ENCODE peak calls at places on chromosomes 13 and 19, in eight cellular contexts. One of them, this sample, is unnamed.

GRCh38 chr19:44345969-44346368 is 10.5 kb downstream of the ZNF112 start:
- DNase-seq in endothelial cell: no peak
- DNase-seq in RWPE1: no peak
- DNase-seq in neural crest cell: no peak
- DNase-seq in GM20000: no peak
- DNase-seq in transverse colon: no peak
- DNase-seq in psoas muscle: no peak
- DNase-seq in H9: no peak
- DNase-seq in this sample: no peak

GRCh38 chr13:40732658-40733057 is 38.3 kb downstream of the MRPS31 start:
- DNase-seq in endothelial cell: no peak
- DNase-seq in transverse colon: no peak
- DNase-seq in neural crest cell: no peak
- DNase-seq in H9: no peak
- DNase-seq in RWPE1: no peak
- DNase-seq in GM20000: no peak
- DNase-seq in psoas muscle: no peak
- DNase-seq in this sample: no peak

GRCh38 chr19:55467236-55468053 is 2.9 kb upstream of the C19orf85 start:
- DNase-seq in endothelial cell: peak; percentile 78
- DNase-seq in H9: peak; percentile 67
- DNase-seq in GM20000: peak; percentile 88
- DNase-seq in psoas muscle: peak; percentile 83
- DNase-seq in RWPE1: peak; percentile 61
- DNase-seq in transverse colon: peak; percentile 75
- DNase-seq in neural crest cell: peak; percentile 75
- DNase-seq in this sample: peak; percentile 89

GRCh38 chr13:80040219-80040976 is 300.5 kb downstream of the SPRY2 start:
- DNase-seq in endothelial cell: no peak
- DNase-seq in transverse colon: no peak
- DNase-seq in RWPE1: peak; percentile 80
- DNase-seq in neural crest cell: no peak
- DNase-seq in psoas muscle: no peak
- DNase-seq in GM20000: no peak
- DNase-seq in H9: no peak
- DNase-seq in this sample: no peak

GRCh38 chr13:25214371-25215252 is 42.5 kb upstream of the AMER2 start:
- DNase-seq in neural crest cell: no peak
- DNase-seq in endothelial cell: no peak
- DNase-seq in GM20000: no peak
- DNase-seq in H9: no peak
- DNase-seq in psoas muscle: peak; percentile 67
- DNase-seq in RWPE1: no peak
- DNase-seq in transverse colon: no peak
- DNase-seq in this sample: no peak

GRCh38 chr13:31970237-31970930 is 61.2 kb upstream of the FRY start:
- DNase-seq in psoas muscle: no peak
- DNase-seq in H9: no peak
- DNase-seq in GM20000: no peak
- DNase-seq in RWPE1: peak; percentile 27
- DNase-seq in transverse colon: no peak
- DNase-seq in neural crest cell: no peak
- DNase-seq in endothelial cell: no peak
- DNase-seq in this sample: no peak

GRCh38 chr13:77062097-77062496 is 35.1 kb upstream of the FBXL3 start:
- DNase-seq in H9: no peak
- DNase-seq in transverse colon: no peak
- DNase-seq in neural crest cell: no peak
- DNase-seq in GM20000: no peak
- DNase-seq in RWPE1: no peak
- DNase-seq in endothelial cell: no peak
- DNase-seq in psoas muscle: no peak
- DNase-seq in this sample: no peak

GRCh38 chr19:10364644-10365043 is 15.7 kb downstream of the TYK2 start:
- DNase-seq in H9: no peak
- DNase-seq in endothelial cell: no peak
- DNase-seq in RWPE1: no peak
- DNase-seq in psoas muscle: no peak
- DNase-seq in GM20000: no peak
- DNase-seq in transverse colon: no peak
- DNase-seq in neural crest cell: no peak
- DNase-seq in this sample: no peak

GRCh38 chr13:44004881-44005280 is 125.2 kb downstream of the LACC1 start:
- DNase-seq in neural crest cell: no peak
- DNase-seq in endothelial cell: no peak
- DNase-seq in psoas muscle: no peak
- DNase-seq in H9: no peak
- DNase-seq in transverse colon: no peak
- DNase-seq in RWPE1: peak; percentile 57
- DNase-seq in GM20000: no peak
- DNase-seq in this sample: no peak

GRCh38 chr19:3557461-3558248 is at the start of gene MFSD12:
- DNase-seq in psoas muscle: peak; percentile 98
- DNase-seq in RWPE1: peak; percentile 95
- DNase-seq in H9: peak; percentile 90
- DNase-seq in transverse colon: peak; percentile 96
- DNase-seq in endothelial cell: peak; percentile 92
- DNase-seq in neural crest cell: peak; percentile 93
- DNase-seq in GM20000: peak; percentile 100
- DNase-seq in this sample: peak; percentile 100

GRCh38 chr19:18280247-18281081 is 958 bp downstream of the JUND start:
- DNase-seq in neural crest cell: peak; percentile 47
- DNase-seq in RWPE1: peak; percentile 91
- DNase-seq in transverse colon: peak; percentile 87
- DNase-seq in endothelial cell: peak; percentile 50
- DNase-seq in psoas muscle: peak; percentile 93
- DNase-seq in GM20000: peak; percentile 92
- DNase-seq in H9: peak; percentile 60
- DNase-seq in this sample: peak; percentile 90

GRCh38 chr13:77190349-77190748 is 136.5 kb downstream of the MYCBP2 start:
- DNase-seq in psoas muscle: no peak
- DNase-seq in neural crest cell: no peak
- DNase-seq in RWPE1: no peak
- DNase-seq in endothelial cell: no peak
- DNase-seq in H9: no peak
- DNase-seq in GM20000: no peak
- DNase-seq in transverse colon: no peak
- DNase-seq in this sample: no peak

GRCh38 chr19:17183271-17183757 is 31.8 kb upstream of the USE1 start:
- DNase-seq in endothelial cell: no peak
- DNase-seq in psoas muscle: no peak
- DNase-seq in RWPE1: no peak
- DNase-seq in transverse colon: no peak
- DNase-seq in H9: no peak
- DNase-seq in GM20000: no peak
- DNase-seq in neural crest cell: no peak
- DNase-seq in this sample: no peak

GRCh38 chr19:38417544-38418506 is 8.2 kb downstream of the RASGRP4 start:
- DNase-seq in H9: peak; percentile 94
- DNase-seq in psoas muscle: peak; percentile 80
- DNase-seq in GM20000: peak; percentile 67
- DNase-seq in transverse colon: peak; percentile 75
- DNase-seq in endothelial cell: peak; percentile 52
- DNase-seq in neural crest cell: peak; percentile 46
- DNase-seq in RWPE1: peak; percentile 54
- DNase-seq in this sample: peak; percentile 56

GRCh38 chr13:48492123-48493075 is 40.5 kb downstream of the RCBTB2 start:
- DNase-seq in GM20000: peak; percentile 52
- DNase-seq in RWPE1: no peak
- DNase-seq in psoas muscle: peak; percentile 81
- DNase-seq in H9: no peak
- DNase-seq in transverse colon: peak; percentile 69
- DNase-seq in endothelial cell: peak; percentile 55
- DNase-seq in neural crest cell: no peak
- DNase-seq in this sample: peak; percentile 52

GRCh38 chr13:22061371-22061805 is 390.5 kb downstream of the FGF9 start:
- DNase-seq in H9: peak; percentile 38
- DNase-seq in neural crest cell: no peak
- DNase-seq in GM20000: peak; percentile 32
- DNase-seq in endothelial cell: no peak
- DNase-seq in psoas muscle: no peak
- DNase-seq in RWPE1: no peak
- DNase-seq in transverse colon: no peak
- DNase-seq in this sample: peak; percentile 39

GRCh38 chr13:71602327-71602726 is 264.7 kb downstream of the DACH1 start:
- DNase-seq in neural crest cell: no peak
- DNase-seq in H9: no peak
- DNase-seq in GM20000: no peak
- DNase-seq in psoas muscle: no peak
- DNase-seq in RWPE1: no peak
- DNase-seq in transverse colon: no peak
- DNase-seq in endothelial cell: no peak
- DNase-seq in this sample: no peak

GRCh38 chr13:56314755-56315154 is 826.0 kb upstream of the PRR20A start:
- DNase-seq in H9: no peak
- DNase-seq in neural crest cell: no peak
- DNase-seq in endothelial cell: no peak
- DNase-seq in GM20000: no peak
- DNase-seq in psoas muscle: no peak
- DNase-seq in transverse colon: no peak
- DNase-seq in RWPE1: no peak
- DNase-seq in this sample: no peak

GRCh38 chr19:46784262-46785053 is 3.9 kb downstream of the SLC1A5 start:
- DNase-seq in GM20000: peak; percentile 86
- DNase-seq in transverse colon: peak; percentile 89
- DNase-seq in RWPE1: peak; percentile 97
- DNase-seq in H9: peak; percentile 88
- DNase-seq in neural crest cell: peak; percentile 51
- DNase-seq in psoas muscle: peak; percentile 81
- DNase-seq in endothelial cell: peak; percentile 12
- DNase-seq in this sample: peak; percentile 78
- TF ChIP-seq CTCF in GM20000: no peak
- TF ChIP-seq CTCF in transverse colon: no peak
- TF ChIP-seq CTCF in RWPE1: no peak
- TF ChIP-seq CTCF in H9: peak; percentile 59
- TF ChIP-seq CTCF in neural crest cell: no peak
- TF ChIP-seq CTCF in psoas muscle: no peak
- TF ChIP-seq CTCF in endothelial cell: no peak
- TF ChIP-seq CTCF in this sample: peak; percentile 35

GRCh38 chr19:46603752-46604241 is 2.7 kb downstream of the CALM3 start:
- DNase-seq in endothelial cell: no peak
- DNase-seq in neural crest cell: no peak
- DNase-seq in psoas muscle: no peak
- DNase-seq in H9: no peak
- DNase-seq in GM20000: peak; percentile 2
- DNase-seq in RWPE1: no peak
- DNase-seq in transverse colon: no peak
- DNase-seq in this sample: no peak

GRCh38 chr19:46606019-46606418 is 4.9 kb downstream of the CALM3 start:
- DNase-seq in neural crest cell: no peak
- DNase-seq in GM20000: no peak
- DNase-seq in RWPE1: no peak
- DNase-seq in psoas muscle: no peak
- DNase-seq in endothelial cell: no peak
- DNase-seq in H9: no peak
- DNase-seq in transverse colon: peak; percentile 2
- DNase-seq in this sample: no peak

GRCh38 chr19:46605356-46605821 is 4.3 kb downstream of the CALM3 start:
- DNase-seq in endothelial cell: no peak
- DNase-seq in neural crest cell: no peak
- DNase-seq in transverse colon: no peak
- DNase-seq in psoas muscle: no peak
- DNase-seq in GM20000: no peak
- DNase-seq in H9: no peak
- DNase-seq in RWPE1: no peak
- DNase-seq in this sample: no peak

GRCh38 chr19:46603195-46603637 is 2.1 kb downstream of the CALM3 start:
- DNase-seq in RWPE1: no peak
- DNase-seq in psoas muscle: no peak
- DNase-seq in neural crest cell: no peak
- DNase-seq in transverse colon: peak; percentile 77
- DNase-seq in GM20000: peak; percentile 72
- DNase-seq in endothelial cell: no peak
- DNase-seq in H9: no peak
- DNase-seq in this sample: peak; percentile 62

GRCh38 chr19:46604781-46605355 is 3.7 kb downstream of the CALM3 start:
- DNase-seq in H9: no peak
- DNase-seq in endothelial cell: no peak
- DNase-seq in transverse colon: no peak
- DNase-seq in neural crest cell: no peak
- DNase-seq in RWPE1: no peak
- DNase-seq in GM20000: no peak
- DNase-seq in psoas muscle: no peak
- DNase-seq in this sample: no peak
- TF ChIP-seq CTCF in H9: no peak
- TF ChIP-seq CTCF in endothelial cell: no peak
- TF ChIP-seq CTCF in transverse colon: no peak
- TF ChIP-seq CTCF in neural crest cell: no peak
- TF ChIP-seq CTCF in RWPE1: no peak
- TF ChIP-seq CTCF in GM20000: no peak
- TF ChIP-seq CTCF in psoas muscle: no peak
- TF ChIP-seq CTCF in this sample: no peak

DNA sequence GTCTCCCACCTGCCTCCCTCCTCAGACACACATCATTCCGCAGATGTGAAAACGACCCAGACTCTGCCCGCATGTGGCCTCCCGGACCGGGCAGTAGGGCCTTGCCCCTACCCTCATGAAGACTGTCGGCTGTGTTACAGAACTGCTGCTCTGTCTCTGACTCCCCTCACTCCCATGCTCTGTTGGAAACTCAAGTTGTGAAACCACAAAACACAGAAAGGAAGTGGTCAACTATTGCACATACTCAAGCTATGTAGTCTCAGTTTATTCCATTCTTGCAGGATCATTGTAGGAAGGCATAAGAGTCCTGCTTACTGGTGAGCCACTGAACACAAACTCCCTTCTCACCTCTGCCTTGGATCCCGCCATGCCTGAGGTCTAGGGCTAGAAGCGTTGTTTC is 129.6 kb downstream of the DLEU7 start:
- DNase-seq in transverse colon: peak; percentile 8
- DNase-seq in endothelial cell: no peak
- DNase-seq in RWPE1: no peak
- DNase-seq in GM20000: peak; percentile 30
- DNase-seq in psoas muscle: no peak
- DNase-seq in neural crest cell: no peak
- DNase-seq in H9: no peak
- DNase-seq in this sample: no peak
- TF ChIP-seq CTCF in transverse colon: no peak
- TF ChIP-seq CTCF in endothelial cell: no peak
- TF ChIP-seq CTCF in RWPE1: no peak
- TF ChIP-seq CTCF in GM20000: no peak
- TF ChIP-seq CTCF in psoas muscle: no peak
- TF ChIP-seq CTCF in neural crest cell: no peak
- TF ChIP-seq CTCF in H9: no peak
- TF ChIP-seq CTCF in this sample: no peak

DNA sequence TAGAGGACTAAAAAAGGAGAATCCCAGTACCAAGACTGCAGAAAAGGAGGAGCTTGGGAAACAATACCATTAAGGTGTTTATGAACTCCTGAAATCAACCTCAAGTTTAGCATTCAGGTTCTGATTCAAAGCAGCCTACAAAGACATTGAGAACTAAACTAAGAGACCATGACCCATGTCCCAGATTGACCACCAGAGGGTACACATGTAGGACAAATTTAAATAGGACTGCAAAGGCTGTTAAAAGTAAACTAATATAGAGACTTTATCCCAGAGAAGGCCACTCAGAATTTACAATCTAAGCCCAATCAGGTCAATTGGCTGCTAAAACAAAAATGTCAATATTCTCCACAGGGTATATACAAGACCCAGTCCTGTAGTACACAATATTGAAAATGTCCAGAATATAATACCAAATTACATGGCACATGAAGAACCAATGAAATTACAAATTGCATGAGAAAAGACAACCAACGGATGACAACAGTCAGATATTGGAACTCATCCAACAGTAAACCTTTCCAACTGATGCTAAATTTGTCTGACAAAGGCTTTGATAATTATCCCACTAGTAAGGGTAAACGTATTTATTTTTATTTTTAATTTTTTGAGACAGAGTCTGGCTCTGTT is 682.4 kb downstream of the UQCRFS1 start:
- DNase-seq in transverse colon: no peak
- DNase-seq in psoas muscle: no peak
- DNase-seq in H9: no peak
- DNase-seq in RWPE1: no peak
- DNase-seq in neural crest cell: no peak
- DNase-seq in GM20000: no peak
- DNase-seq in endothelial cell: no peak
- DNase-seq in this sample: no peak
- TF ChIP-seq CTCF in transverse colon: no peak
- TF ChIP-seq CTCF in psoas muscle: no peak
- TF ChIP-seq CTCF in H9: peak; percentile 37
- TF ChIP-seq CTCF in RWPE1: no peak
- TF ChIP-seq CTCF in neural crest cell: no peak
- TF ChIP-seq CTCF in GM20000: no peak
- TF ChIP-seq CTCF in endothelial cell: no peak
- TF ChIP-seq CTCF in this sample: no peak

This sample was measured in GM13977.